ENCODE peak calls at places on chromosomes 1 and 21, in ten cellular contexts. W is CD8-positive, alpha-beta T cell; Z is tibial nerve; U is cardiac muscle cell; C is epithelial cell of esophagus; O is HepG2; H is endothelial cell; B is PC-3; A is IMR-90; T is AG04449. R is an unnamed sample.

GRCh38 chr1:75614455-75615379 is 3.8 kb upstream of the SLC44A5 start:
- DNase-seq in O (peak; percentile 57), W (peak; percentile 27), U (peak; percentile 34), Z (no peak), C (no peak), B (peak; percentile 11), A (peak; percentile 4), T (no peak), H (peak; percentile 75), R (peak; percentile 64)

GRCh38 chr1:46725736-46726108 is 6.8 kb upstream of the EFCAB14 start:
- DNase-seq in A (peak; percentile 35), H (no peak), U (peak; percentile 79), W (no peak), B (peak; percentile 70), O (peak; percentile 19), T (no peak), C (peak; percentile 87), Z (no peak), R (no peak)

GRCh38 chr1:241310451-241310850 is 46.6 kb downstream of the RGS7 start:
- DNase-seq in H (no peak), T (no peak), O (no peak), C (peak; percentile 48), W (no peak), U (no peak), A (peak; percentile 8), B (peak; percentile 94), Z (no peak), R (no peak)

GRCh38 chr1:192516776-192517297 is 58.7 kb upstream of the RGS1 start:
- DNase-seq in C (no peak), H (no peak), O (no peak), W (peak; percentile 55), U (no peak), Z (no peak), B (peak; percentile 66), A (no peak), T (no peak), R (peak; percentile 56)

GRCh38 chr1:223788746-223789415 is 56.9 kb downstream of the TP53BP2 start:
- DNase-seq in W (no peak), O (no peak), H (no peak), T (no peak), Z (no peak), C (no peak), A (no peak), B (no peak), U (no peak), R (no peak)

GRCh38 chr1:159935719-159936283 is 9.6 kb downstream of the IGSF9 start:
- DNase-seq in C (no peak), W (no peak), T (no peak), A (no peak), H (no peak), Z (no peak), B (no peak), U (no peak), O (no peak), R (no peak)

GRCh38 chr1:74388855-74389254 is 123.6 kb downstream of the LRRC53 start:
- DNase-seq in W (no peak), Z (no peak), H (no peak), C (no peak), A (no peak), O (no peak), B (no peak), T (no peak), U (no peak), R (no peak)

GRCh38 chr1:34268311-34269042 is 91.8 kb downstream of the C1orf94 start:
- DNase-seq in H (no peak), T (peak; percentile 31), A (peak; percentile 4), W (no peak), Z (no peak), U (peak; percentile 1), B (peak; percentile 35), C (no peak), O (no peak), R (no peak)

GRCh38 chr1:174696026-174696821 is 248.5 kb downstream of the GPR52 start:
- DNase-seq in W (no peak), A (no peak), Z (no peak), O (peak; percentile 33), H (no peak), U (no peak), B (no peak), C (no peak), T (no peak), R (no peak)

GRCh38 chr1:151539321-151540020 is 638 bp upstream of the TUFT1 start:
- DNase-seq in A (peak; percentile 96), W (peak; percentile 29), C (peak; percentile 100), H (no peak), B (peak; percentile 100), T (no peak), O (peak; percentile 83), Z (peak; percentile 46), U (peak; percentile 90), R (peak; percentile 56)

GRCh38 chr1:21635138-21635535 is 34.0 kb downstream of the RAP1GAP start:
- DNase-seq in B (no peak), T (no peak), H (no peak), W (no peak), U (no peak), A (no peak), C (no peak), Z (no peak), O (no peak), R (no peak)

GRCh38 chr1:21633141-21633755 is 35.9 kb downstream of the RAP1GAP start:
- DNase-seq in Z (no peak), T (no peak), C (no peak), W (no peak), B (no peak), A (no peak), O (no peak), U (no peak), H (no peak), R (no peak)

GRCh38 chr1:21633992-21634475 is 35.1 kb downstream of the RAP1GAP start:
- DNase-seq in C (no peak), T (no peak), W (no peak), B (no peak), O (no peak), U (no peak), H (no peak), Z (no peak), A (no peak), R (no peak)

GRCh38 chr1:21636029-21636428 is 33.1 kb downstream of the RAP1GAP start:
- DNase-seq in H (no peak), O (no peak), U (no peak), A (no peak), T (no peak), Z (no peak), B (no peak), C (no peak), W (no peak), R (no peak)

DNA sequence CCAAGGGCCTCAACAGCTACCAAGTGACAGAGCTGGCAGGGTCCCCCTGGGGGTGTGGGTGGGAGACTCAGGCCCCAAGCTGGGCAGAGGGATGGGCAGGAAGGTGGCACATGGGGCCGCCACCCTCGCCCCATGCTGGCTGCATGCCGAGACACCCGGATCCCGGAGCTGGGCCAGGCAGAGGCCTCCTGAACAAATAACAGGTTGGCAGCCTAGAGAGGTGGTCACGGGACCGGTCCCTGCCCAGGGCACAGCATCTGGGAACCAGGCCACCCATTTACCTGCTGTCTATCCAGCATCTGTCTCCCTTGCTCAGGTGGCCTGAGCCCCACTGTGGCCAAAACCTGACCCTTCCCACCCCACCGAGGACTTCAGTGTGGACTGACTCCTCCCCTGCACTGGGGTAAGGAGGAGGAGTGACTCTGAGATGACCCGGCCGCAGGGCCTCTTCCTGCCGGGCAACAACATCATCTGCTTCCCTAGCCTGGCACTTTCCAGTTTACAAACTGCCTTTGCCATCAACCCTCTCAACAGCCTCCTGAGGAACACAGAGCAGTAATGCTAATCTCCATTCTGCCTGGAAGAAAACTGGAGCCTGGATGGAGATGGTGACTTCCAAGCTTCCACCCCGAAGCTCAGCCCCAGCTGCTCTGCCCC is 34.5 kb downstream of the RAP1GAP start:
- DNase-seq in T (no peak), O (no peak), C (no peak), Z (no peak), A (no peak), B (no peak), W (no peak), U (no peak), H (no peak), R (no peak)
- TF ChIP-seq CTCF in T (no peak), O (no peak), C (no peak), Z (no peak), A (no peak), B (no peak), W (no peak), U (no peak), H (no peak), R (no peak)

GRCh38 chr1:186960866-186961265 is 132.1 kb downstream of the PLA2G4A start:
- DNase-seq in A (peak; percentile 60), O (no peak), Z (no peak), W (no peak), H (no peak), B (no peak), U (peak; percentile 55), T (no peak), C (peak; percentile 51), R (no peak)
- TF ChIP-seq CTCF in A (no peak), O (no peak), Z (no peak), W (no peak), H (no peak), B (no peak), U (no peak), T (no peak), C (no peak), R (no peak)

DNA sequence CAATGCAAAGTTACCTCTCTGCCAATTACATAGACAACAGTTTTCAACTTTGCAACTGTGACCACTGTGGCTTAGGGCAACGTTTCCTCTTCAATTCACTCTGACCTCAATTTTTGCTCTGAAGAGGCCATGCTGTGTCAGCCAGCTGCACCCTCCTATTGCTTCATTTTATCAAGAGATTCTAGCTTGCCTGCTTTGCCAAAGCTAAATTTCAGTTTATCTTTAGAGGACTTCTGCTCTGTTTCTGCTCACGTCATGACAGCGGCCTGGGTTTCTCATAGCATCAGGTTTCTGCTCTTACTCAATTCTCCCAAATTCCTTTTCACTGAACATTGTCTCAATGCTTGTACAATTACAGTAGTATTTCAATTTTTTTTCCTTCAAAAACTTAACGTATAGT is 154.6 kb downstream of the PLA2G4A start:
- DNase-seq in A (peak; percentile 98), H (no peak), C (no peak), T (no peak), U (peak; percentile 97), B (no peak), W (no peak), Z (no peak), O (no peak), R (no peak)
- TF ChIP-seq CTCF in A (no peak), H (no peak), C (no peak), T (no peak), U (no peak), B (no peak), W (no peak), Z (no peak), O (no peak), R (no peak)

DNA sequence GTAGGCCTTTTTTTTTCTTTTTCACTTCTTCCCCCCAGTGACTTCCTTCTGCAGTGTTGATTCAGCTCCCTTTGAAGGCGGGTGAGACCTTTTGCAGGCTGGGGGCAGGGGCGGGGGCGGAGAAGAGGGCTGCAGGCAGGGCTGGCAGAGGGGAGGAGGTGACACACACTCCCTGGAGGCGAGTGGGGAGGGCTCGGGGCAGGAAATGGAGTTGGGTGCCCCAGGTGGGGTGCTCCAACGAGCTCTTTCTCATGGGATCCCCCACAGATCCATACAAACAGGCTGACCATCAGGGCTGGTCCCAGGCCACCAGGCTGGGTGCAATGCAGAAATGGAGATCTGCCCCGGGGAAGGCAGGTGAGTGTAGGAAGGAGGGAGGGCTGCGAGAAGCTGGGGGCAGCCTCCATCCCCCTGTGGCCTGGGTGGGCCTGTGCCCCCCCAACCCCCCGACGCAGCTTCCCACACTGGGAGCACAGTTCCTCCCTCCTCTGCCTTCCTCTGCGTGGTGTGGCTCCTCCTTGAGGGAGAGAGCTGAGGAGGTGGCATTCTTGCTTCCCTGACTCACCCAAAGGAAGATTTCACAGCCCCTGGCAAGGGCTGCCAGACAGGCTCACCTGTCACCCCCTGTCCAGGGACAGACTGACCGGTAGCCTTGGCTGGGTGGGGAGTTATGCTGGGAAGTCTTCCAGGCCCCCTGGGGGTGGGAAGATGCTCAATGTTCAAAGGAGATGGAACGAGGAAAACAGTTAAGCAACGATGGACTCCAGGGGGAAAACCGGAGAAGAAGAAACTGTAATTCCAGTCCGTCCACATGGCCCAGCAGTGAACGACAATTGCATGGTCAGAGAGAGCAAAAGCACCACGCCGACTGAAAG is 7.1 kb upstream of the ITGB2 start:
- DNase-seq in C (peak; percentile 78), H (no peak), B (peak; percentile 96), O (peak; percentile 39), A (peak; percentile 56), Z (peak; percentile 49), T (no peak), U (peak; percentile 61), W (peak; percentile 90), R (peak; percentile 77)
- TF ChIP-seq CTCF in C (peak; percentile 22), H (no peak), B (peak; percentile 35), O (no peak), A (no peak), Z (no peak), T (peak; percentile 18), U (peak; percentile 27), W (no peak), R (no peak)

R was measured in GM13977.